ENCODE peak calls at places on chromosomes 3 and 15, in five cellular contexts. M, W, L, Y and U are unnamed samples.

GRCh38 chr3:160129459-160130061 is 95.7 kb upstream of the C3orf80 start:
- DNase-seq in Y (peak; percentile 68), L (no peak), W (no peak), M (no peak), U (no peak)

GRCh38 chr3:159839561-159840379 is 148.9 kb upstream of the IL12A start:
- DNase-seq in L (no peak), Y (no peak), M (no peak), W (peak; percentile 45), U (no peak)

GRCh38 chr15:85397926-85398325 is 17.5 kb downstream of the AKAP13 start:
- DNase-seq in L (no peak), Y (no peak), W (no peak), M (no peak), U (no peak)

GRCh38 chr3:70742081-70742480 is 429.6 kb upstream of the MDFIC2 start:
- DNase-seq in W (no peak), L (no peak), M (no peak), Y (no peak), U (no peak)

GRCh38 chr3:66380200-66380932 is 120.5 kb downstream of the LRIG1 start:
- DNase-seq in Y (no peak), W (no peak), L (no peak), M (no peak), U (no peak)

GRCh38 chr3:81910244-81910852 is 148.9 kb upstream of the GBE1 start:
- DNase-seq in W (no peak), Y (no peak), L (no peak), M (peak; percentile 61), U (no peak)

GRCh38 chr3:43638594-43639447 is 17.0 kb upstream of the ANO10 start:
- DNase-seq in L (peak; percentile 31), W (no peak), Y (peak; percentile 22), M (peak; percentile 28), U (no peak)

GRCh38 chr3:134232146-134232545 is 18.5 kb downstream of the RYK start:
- DNase-seq in M (no peak), L (no peak), W (no peak), Y (no peak), U (no peak)

GRCh38 chr15:24898715-24899278 is 56.0 kb upstream of the SNRPN start:
- DNase-seq in M (no peak), L (no peak), W (peak; percentile 57), Y (no peak), U (no peak)

GRCh38 chr3:23992051-23992628 is 47.1 kb downstream of the NR1D2 start:
- DNase-seq in Y (peak; percentile 15), L (no peak), M (no peak), W (no peak), U (no peak)

GRCh38 chr3:16079519-16079918 is 95.0 kb upstream of the GALNT15 start:
- DNase-seq in L (no peak), Y (no peak), W (no peak), M (no peak), U (no peak)

GRCh38 chr15:81373996-81374395 is at the start of gene TMC3:
- DNase-seq in W (no peak), L (no peak), M (no peak), Y (peak; percentile 77), U (no peak)

GRCh38 chr15:57436961-57437360 is 60.7 kb downstream of the CGNL1 start:
- DNase-seq in Y (peak; percentile 41), M (no peak), W (no peak), L (no peak), U (no peak)

GRCh38 chr15:70271422-70272088 is 173.8 kb upstream of the TLE3 start:
- DNase-seq in Y (peak; percentile 93), M (no peak), W (no peak), L (no peak), U (no peak)